ENCODE peak calls at places on chromosomes 11 and 22, in nine cellular contexts. X is erythroblast, C is T-helper 2 cell, S is progenitor cell of endocrine pancreas, Q is posterior vena cava, A is LoVo, J is NCI-H1930, K is kidney glomerular epithelial cell, I is HFF-Myc. H is an unnamed sample.
A peak's percentile ranks its signal among the peaks of the same experiment; 100 is the strongest.

GRCh38 chr11:294795-295194 is 4.5 kb downstream of the IFITM5 start:
- DNase-seq in I (no peak), J (no peak), A (no peak), S (no peak), X (no peak), C (no peak), K (no peak), Q (peak; percentile 68), H (no peak)

GRCh38 chr11:32466279-32466915 is 31.1 kb upstream of the WT1 start:
- DNase-seq in K (peak; percentile 93), S (no peak), X (no peak), I (no peak), C (no peak), A (peak; percentile 26), Q (no peak), J (no peak), H (no peak)

GRCh38 chr11:121595717-121596156 is 143.0 kb upstream of the SORL1-AS1 start:
- DNase-seq in A (peak; percentile 67), C (no peak), K (peak; percentile 90), I (peak; percentile 98), S (no peak), Q (no peak), X (no peak), J (no peak), H (no peak)

GRCh38 chr11:3160252-3161031 is 4.7 kb downstream of the OSBPL5 start:
- DNase-seq in K (peak; percentile 49), Q (peak; percentile 98), S (peak; percentile 71), X (peak; percentile 78), C (no peak), A (no peak), J (peak; percentile 74), I (peak; percentile 75), H (peak; percentile 86)

GRCh38 chr11:36130401-36130800 is 158.8 kb downstream of the COMMD9 start:
- DNase-seq in Q (no peak), C (no peak), K (no peak), I (no peak), J (no peak), A (no peak), X (peak; percentile 16), S (no peak), H (no peak)

GRCh38 chr11:65559951-65560537 is 1.9 kb upstream of the LTBP3 start:
- DNase-seq in I (no peak), Q (no peak), C (no peak), X (peak; percentile 69), A (peak; percentile 82), J (no peak), S (no peak), K (no peak), H (no peak)

GRCh38 chr11:20005747-20006146 is 154.5 kb downstream of the DBX1 start:
- DNase-seq in I (no peak), K (no peak), C (no peak), J (no peak), X (no peak), A (no peak), S (no peak), Q (no peak), H (no peak)

GRCh38 chr22:27422442-27422841 is 379.1 kb downstream of the MN1 start:
- DNase-seq in I (no peak), S (no peak), K (no peak), C (no peak), J (no peak), A (no peak), X (no peak), Q (no peak), H (no peak)

GRCh38 chr11:12117200-12117995 is 7.0 kb downstream of the MICAL2 start:
- DNase-seq in C (no peak), J (no peak), K (peak; percentile 30), A (no peak), S (no peak), X (peak; percentile 47), Q (no peak), I (no peak), H (no peak)

GRCh38 chr22:23077627-23078461 is 7.5 kb downstream of the GNAZ start:
- DNase-seq in X (no peak), A (no peak), Q (no peak), J (no peak), C (no peak), S (no peak), K (no peak), I (no peak), H (no peak)

GRCh38 chr11:62961017-62961416 is 23.8 kb downstream of the SLC22A6 start:
- DNase-seq in A (no peak), K (no peak), C (no peak), I (no peak), X (peak; percentile 5), J (no peak), Q (no peak), S (no peak), H (no peak)

GRCh38 chr11:112540261-112540660 is 279.6 kb upstream of the PLET1 start:
- DNase-seq in X (no peak), K (no peak), I (no peak), Q (no peak), S (no peak), J (no peak), A (no peak), C (no peak), H (no peak)

GRCh38 chr11:2902784-2903671 is 17.5 kb upstream of the CDKN1C start:
- DNase-seq in X (no peak), A (peak; percentile 47), S (no peak), C (no peak), K (no peak), Q (no peak), I (no peak), J (no peak), H (no peak)

GRCh38 chr11:84812351-84813083 is 814.6 kb downstream of the DLG2 start:
- DNase-seq in X (no peak), Q (no peak), A (no peak), K (no peak), S (no peak), I (peak; percentile 9), C (no peak), J (no peak), H (no peak)

GRCh38 chr11:125105921-125106320 is 5.5 kb downstream of the TMEM218 start:
- DNase-seq in S (no peak), A (no peak), I (no peak), Q (no peak), C (no peak), K (no peak), J (no peak), X (no peak), H (no peak)